ENCODE peak calls at places on chromosomes 4 and X, in seven cellular contexts. X is RWPE1; U is cardiac muscle cell; C is breast epithelium; R is sigmoid colon; L is CD8-positive, alpha-beta T cell; Z is keratinocyte. E is an unnamed sample.

GRCh38 chrX:115311139-115311538 is 21.6 kb downstream of the LUZP4 start:
- DNase-seq in L (no peak), Z (no peak), C (no peak), R (no peak), X (no peak), U (no peak), E (no peak)

GRCh38 chrX:8629871-8630270 is 102.1 kb downstream of the ANOS1 start:
- DNase-seq in U (peak; percentile 48), R (no peak), Z (peak; percentile 36), X (peak; percentile 64), L (no peak), C (no peak), E (peak; percentile 53)

GRCh38 chrX:105328773-105329172 is 108.3 kb upstream of the TEX13A start:
- DNase-seq in Z (no peak), L (no peak), R (no peak), C (no peak), U (peak; percentile 4), X (no peak), E (no peak)

GRCh38 chr4:153241970-153242847 is 38.0 kb downstream of the TRIM2 start:
- DNase-seq in L (no peak), X (no peak), U (no peak), Z (no peak), C (no peak), R (no peak), E (no peak)

GRCh38 chr4:123616970-123617392 is 220.4 kb downstream of the SPRY1 start:
- DNase-seq in C (no peak), U (peak; percentile 86), L (peak; percentile 7), Z (no peak), R (peak; percentile 92), X (no peak), E (no peak)

GRCh38 chr4:184792950-184793555 is 32.7 kb downstream of the ACSL1 start:
- DNase-seq in L (no peak), R (no peak), U (peak; percentile 92), Z (peak; percentile 49), X (peak; percentile 92), C (no peak), E (peak; percentile 89)

GRCh38 chrX:132853040-132853439 is 105.4 kb downstream of the HS6ST2 start:
- DNase-seq in C (no peak), L (no peak), R (no peak), X (no peak), U (peak; percentile 54), Z (no peak), E (no peak)

GRCh38 chrX:10441464-10441863 is 178.9 kb downstream of the MID1 start:
- DNase-seq in R (no peak), L (no peak), U (no peak), Z (no peak), C (no peak), X (no peak), E (no peak)

GRCh38 chr4:124642846-124643245 is 69.7 kb downstream of the ANKRD50 start:
- DNase-seq in C (no peak), X (no peak), L (no peak), U (no peak), Z (no peak), R (no peak), E (no peak)
- H3K27ac ChIP-seq in C (no peak overlapping the region), X (no peak overlapping the region), L (no peak overlapping the region), U (no peak overlapping the region), Z (peak overlapping the region; percentile 68), R (no peak overlapping the region), E (peak overlapping the region; percentile 65)

DNA sequence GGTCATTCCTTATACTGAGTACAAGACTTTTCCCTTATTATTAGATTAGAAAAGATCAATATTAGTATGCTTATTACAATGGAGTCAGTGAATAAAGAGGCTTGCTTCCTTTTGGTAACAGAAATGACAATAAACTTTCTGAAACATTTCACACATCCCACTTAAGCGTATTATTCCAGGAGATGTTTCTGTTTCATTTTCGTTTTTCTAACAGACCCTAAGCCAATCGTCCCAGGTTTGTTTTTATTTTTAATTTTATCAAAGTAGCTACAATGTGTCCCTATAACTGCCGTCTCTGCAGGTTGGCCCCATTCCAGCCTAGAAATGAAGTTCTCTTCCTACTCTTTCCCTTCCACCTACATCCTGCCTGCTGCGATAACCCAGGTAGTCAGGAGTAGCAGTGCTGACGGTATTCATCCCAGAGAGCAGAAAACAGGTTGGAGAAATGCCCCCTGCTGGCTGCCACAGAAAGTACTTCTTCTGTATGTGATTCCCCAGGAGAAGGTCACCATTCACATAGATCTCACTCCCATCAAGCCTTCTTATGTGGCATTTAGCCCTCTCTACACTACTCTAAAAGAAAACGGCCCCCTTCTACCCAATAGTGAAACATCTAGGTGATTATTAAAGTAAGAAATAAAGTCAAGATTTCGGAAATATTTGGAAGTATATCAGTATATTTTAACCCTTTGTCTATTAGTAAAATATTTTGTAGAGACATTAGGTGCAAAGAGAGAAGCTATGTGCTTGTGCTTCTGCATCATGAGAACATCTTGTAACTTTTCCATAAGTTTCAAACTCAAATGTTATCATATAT is 40.4 kb downstream of the ENPEP start:
- DNase-seq in L (peak; percentile 51), U (peak; percentile 75), Z (peak; percentile 41), C (peak; percentile 73), R (peak; percentile 87), X (peak; percentile 76), E (peak; percentile 20)
- H3K27ac ChIP-seq in L (peak overlapping the region; percentile 13), U (no peak overlapping the region), Z (no peak overlapping the region), C (peak overlapping the region; percentile 60), R (peak overlapping the region; percentile 14), X (no peak overlapping the region), E (no peak overlapping the region)

GRCh38 chr4:107330915-107331314 is 294.8 kb upstream of the DKK2 start:
- DNase-seq in U (no peak), Z (no peak), L (no peak), C (no peak), X (no peak), R (no peak), E (no peak)

GRCh38 chr4:107333518-107333917 is 297.4 kb upstream of the DKK2 start:
- DNase-seq in R (no peak), U (no peak), X (no peak), C (no peak), L (no peak), Z (no peak), E (no peak)
- H3K27ac ChIP-seq in R (no peak overlapping the region), U (no peak overlapping the region), X (no peak overlapping the region), C (no peak overlapping the region), L (no peak overlapping the region), Z (no peak overlapping the region), E (no peak overlapping the region)

DNA sequence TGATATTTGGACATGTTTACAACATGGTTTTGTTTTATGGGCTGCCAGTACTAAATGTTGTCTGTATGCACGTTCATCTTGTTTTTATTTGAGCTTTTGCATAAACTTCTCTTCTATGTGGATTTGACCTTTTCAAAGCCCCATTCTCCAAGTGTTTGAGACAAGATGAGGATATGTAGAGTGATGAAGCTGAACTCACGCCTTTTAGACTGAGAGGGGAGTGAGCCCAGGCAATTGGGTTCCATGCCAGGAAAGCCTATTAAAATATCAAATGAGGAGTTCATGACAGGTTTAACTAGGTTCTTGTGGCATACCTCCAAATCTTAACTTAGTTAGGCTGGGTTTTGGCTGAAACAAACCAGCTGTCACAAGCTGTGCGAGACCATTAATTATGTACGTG is 170.4 kb upstream of the LDB2 start:
- DNase-seq in L (no peak), R (no peak), X (no peak), C (no peak), U (no peak), Z (no peak), E (no peak)
- H3K27ac ChIP-seq in L (no peak overlapping the region), R (no peak overlapping the region), X (no peak overlapping the region), C (no peak overlapping the region), U (no peak overlapping the region), Z (no peak overlapping the region), E (no peak overlapping the region)

DNA sequence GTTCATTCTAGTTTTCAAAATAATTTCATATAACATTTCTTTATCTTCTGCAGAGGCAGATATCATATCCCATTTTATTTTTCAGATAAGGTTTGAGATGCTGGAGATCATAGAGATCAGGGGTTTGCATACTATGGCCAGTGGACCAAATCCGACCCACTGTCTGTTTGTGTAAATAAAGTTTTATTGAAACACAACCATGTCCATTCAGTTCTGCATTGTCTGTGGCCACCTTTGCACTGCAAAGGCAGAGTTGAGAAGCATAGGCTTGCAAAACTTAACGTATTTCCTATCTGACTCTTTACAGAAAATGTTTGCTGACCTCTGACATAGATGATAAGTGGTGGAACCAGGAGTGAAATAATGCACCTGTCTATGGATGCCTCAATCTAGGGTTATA is 63.9 kb upstream of the SOD3 start:
- DNase-seq in Z (no peak), R (no peak), U (no peak), L (no peak), C (no peak), X (no peak), E (no peak)
- H3K27ac ChIP-seq in Z (no peak overlapping the region), R (no peak overlapping the region), U (no peak overlapping the region), L (no peak overlapping the region), C (no peak overlapping the region), X (no peak overlapping the region), E (no peak overlapping the region)

DNA sequence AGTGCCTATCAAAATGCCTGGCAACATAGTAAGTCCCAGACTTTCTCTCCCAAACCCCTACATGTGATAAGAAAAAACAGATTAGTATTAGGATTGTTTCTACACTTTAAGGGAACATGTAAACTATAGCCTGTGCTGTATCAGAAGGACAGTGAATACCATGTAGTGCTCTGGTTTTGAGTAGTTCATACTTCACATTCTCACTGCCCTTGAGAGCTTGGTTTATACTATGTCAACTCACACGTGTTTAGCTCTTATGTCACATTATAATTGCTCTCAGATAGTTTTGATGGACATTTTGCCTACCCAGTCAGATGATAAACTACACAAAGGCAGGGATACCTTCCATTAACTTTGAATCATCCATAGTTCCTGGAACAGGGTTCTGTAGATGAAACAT is 58.0 kb upstream of the PGRMC2 start:
- DNase-seq in R (no peak), X (no peak), L (no peak), U (no peak), Z (no peak), C (no peak), E (no peak)
- H3K27ac ChIP-seq in R (no peak overlapping the region), X (no peak overlapping the region), L (no peak overlapping the region), U (no peak overlapping the region), Z (no peak overlapping the region), C (no peak overlapping the region), E (no peak overlapping the region)

GRCh38 chr4:87387237-87387636 is 3.8 kb downstream of the HSD17B11 start:
- DNase-seq in C (no peak), U (no peak), R (no peak), Z (no peak), L (no peak), X (no peak), E (no peak)

GRCh38 chr4:87390931-87391782 is at the start of gene HSD17B11:
- DNase-seq in X (peak; percentile 91), Z (no peak), L (peak; percentile 76), R (peak; percentile 97), U (peak; percentile 97), C (peak; percentile 71), E (peak; percentile 24)

GRCh38 chr4:87391783-87392054 is 731 bp upstream of the HSD17B11 start:
- DNase-seq in L (no peak), C (no peak), X (no peak), R (no peak), U (no peak), Z (no peak), E (no peak)

DNA sequence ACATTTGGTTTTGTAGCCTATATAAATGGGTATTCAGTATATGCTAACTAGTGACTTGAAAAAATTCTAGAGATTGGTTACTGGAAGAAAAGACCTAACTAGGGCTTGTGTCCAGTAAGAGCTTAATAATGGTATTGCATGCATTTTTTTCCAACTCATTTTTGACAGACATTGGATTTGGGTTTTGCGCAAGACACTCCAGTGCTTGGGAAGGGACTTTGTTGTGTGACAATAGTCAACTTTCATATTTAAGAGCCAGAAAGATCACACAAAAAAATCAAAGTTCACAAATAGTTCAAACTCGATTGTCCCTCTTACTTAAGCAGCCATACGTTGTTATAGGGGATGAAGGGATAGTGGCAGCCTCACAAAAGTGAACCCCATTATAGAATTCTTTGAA is 1.2 kb upstream of the HSD17B11 start:
- DNase-seq in Z (no peak), U (no peak), R (no peak), L (no peak), C (no peak), X (no peak), E (no peak)
- H3K27ac ChIP-seq in Z (no peak overlapping the region), U (no peak overlapping the region), R (peak overlapping the region; percentile 90), L (no peak overlapping the region), C (no peak overlapping the region), X (no peak overlapping the region), E (no peak overlapping the region)

E was measured in epithelial cell of prostate.